ENCODE peak calls at places on chromosomes 7 and 10, in eight cellular contexts. I is stimulated activated CD8-positive, alpha-beta memory T cell treated with anti-CD3 and anti-CD28 coated beads, Interleukin-15, amount 100 ng/mL, for 24 hours; Y is coronary artery; K is NCI-H1930; L is iris pigment epithelial cell; C is AG04450; X is anterior cingulate cortex; Z is T-cell. Q is an unnamed sample.

GRCh38 chr7:132516042-132516840 is 60.0 kb downstream of the PLXNA4 start:
- DNase-seq in I (no peak), Y (no peak), K (no peak), L (peak; percentile 41), C (no peak), X (no peak), Z (no peak), Q (no peak)

GRCh38 chr7:6436385-6436685 is 11.4 kb downstream of the DAGLB start:
- DNase-seq in I (no peak), Y (no peak), K (no peak), L (no peak), C (no peak), X (no peak), Z (no peak), Q (no peak)

GRCh38 chr7:36775061-36775631 is 50.9 kb upstream of the AOAH start:
- DNase-seq in I (no peak), Y (no peak), K (no peak), L (no peak), C (no peak), X (no peak), Z (no peak), Q (no peak)

GRCh38 chr7:133819695-133820094 is 307.4 kb upstream of the LRGUK start:
- DNase-seq in I (no peak), Y (no peak), K (no peak), L (no peak), C (no peak), X (no peak), Z (no peak), Q (no peak)

GRCh38 chr10:37681617-37681999 is 175.8 kb downstream of the ZNF248 start:
- DNase-seq in I (no peak), Y (no peak), K (no peak), L (no peak), C (no peak), X (no peak), Z (no peak), Q (no peak)

GRCh38 chr7:136245327-136246004 is 268.3 kb upstream of the MTPN start:
- DNase-seq in I (no peak), Y (no peak), K (no peak), L (no peak), C (no peak), X (no peak), Z (no peak), Q (no peak)

GRCh38 chr10:124339119-124339807 is 79.5 kb downstream of the OAT start:
- DNase-seq in I (no peak), Y (peak; percentile 49), K (no peak), L (no peak), C (no peak), X (no peak), Z (no peak), Q (no peak)

GRCh38 chr7:131157530-131158243 is 170.0 kb upstream of the MKLN1 start:
- DNase-seq in I (no peak), Y (no peak), K (no peak), L (peak; percentile 91), C (no peak), X (no peak), Z (no peak), Q (peak; percentile 60)

GRCh38 chr10:2798340-2798739 is 269.0 kb upstream of the PFKP start:
- DNase-seq in I (no peak), Y (no peak), K (no peak), L (no peak), C (no peak), X (no peak), Z (no peak), Q (no peak)

GRCh38 chr10:3195706-3196105 is 23.1 kb upstream of the PITRM1 start:
- DNase-seq in I (no peak), Y (no peak), K (no peak), L (no peak), C (no peak), X (no peak), Z (no peak), Q (no peak)

GRCh38 chr10:79063661-79064490 is 4.9 kb upstream of the ZMIZ1 start:
- DNase-seq in I (no peak), Y (no peak), K (no peak), L (no peak), C (no peak), X (no peak), Z (no peak), Q (no peak)

GRCh38 chr7:130334274-130334673 is 10.3 kb upstream of the CPA5 start:
- DNase-seq in I (no peak), Y (no peak), K (no peak), L (peak; percentile 26), C (no peak), X (no peak), Z (no peak), Q (no peak)

GRCh38 chr7:69577221-69577620 is 21.1 kb upstream of the AUTS2 start:
- DNase-seq in I (no peak), Y (no peak), K (no peak), L (no peak), C (no peak), X (no peak), Z (no peak), Q (no peak)

GRCh38 chr7:151695856-151696555 is 176.3 kb upstream of the RHEB start:
- DNase-seq in I (no peak), Y (no peak), K (no peak), L (no peak), C (no peak), X (peak; percentile 25), Z (no peak), Q (no peak)

GRCh38 chr7:44508328-44508990 is 18.0 kb upstream of the NUDCD3 start:
- DNase-seq in I (no peak), Y (no peak), K (no peak), L (no peak), C (no peak), X (no peak), Z (no peak), Q (no peak)

GRCh38 chr10:63204667-63205391 is 71.7 kb downstream of the NRBF2 start:
- DNase-seq in I (no peak), Y (no peak), K (no peak), L (no peak), C (no peak), X (no peak), Z (no peak), Q (no peak)

GRCh38 chr10:47334627-47335026 is 12.4 kb downstream of the GDF2 start:
- DNase-seq in I (no peak), Y (no peak), K (no peak), L (no peak), C (no peak), X (no peak), Z (no peak), Q (no peak)

GRCh38 chr7:121985476-121985875 is 112.5 kb downstream of the PTPRZ1 start:
- DNase-seq in I (no peak), Y (no peak), K (no peak), L (no peak), C (no peak), X (no peak), Z (no peak), Q (no peak)

GRCh38 chr10:113047605-113047962 is 97.5 kb downstream of the TCF7L2 start:
- DNase-seq in I (no peak), Y (no peak), K (no peak), L (peak; percentile 58), C (no peak), X (no peak), Z (no peak), Q (peak; percentile 53)

GRCh38 chr10:58973235-58973595 is 203.2 kb upstream of the PHYHIPL start:
- DNase-seq in I (no peak), Y (no peak), K (no peak), L (no peak), C (no peak), X (no peak), Z (no peak), Q (no peak)

GRCh38 chr10:2222631-2223030 is 485.3 kb upstream of the ADARB2 start:
- DNase-seq in I (no peak), Y (no peak), K (no peak), L (no peak), C (no peak), X (no peak), Z (no peak), Q (no peak)

GRCh38 chr7:158834799-158835784 is 5.8 kb upstream of the ESYT2 start:
- DNase-seq in I (no peak), Y (no peak), K (no peak), L (no peak), C (no peak), X (no peak), Z (no peak), Q (no peak)

GRCh38 chr7:123305840-123306375 is 106.1 kb upstream of the SLC13A1 start:
- DNase-seq in I (no peak), Y (no peak), K (no peak), L (no peak), C (no peak), X (no peak), Z (no peak), Q (no peak)

GRCh38 chr10:61781969-61782403 is 119.3 kb downstream of the CABCOCO1 start:
- DNase-seq in I (no peak), Y (no peak), K (no peak), L (no peak), C (no peak), X (no peak), Z (no peak), Q (no peak)

GRCh38 chr10:48607356-48608278 is 2.7 kb upstream of the ARHGAP22 start:
- DNase-seq in I (no peak), Y (peak; percentile 43), K (no peak), L (no peak), C (no peak), X (no peak), Z (no peak), Q (peak; percentile 23)

GRCh38 chr7:103011650-103012049 is 62.9 kb downstream of the FBXL13 start:
- DNase-seq in I (no peak), Y (no peak), K (no peak), L (no peak), C (no peak), X (no peak), Z (no peak), Q (no peak)

GRCh38 chr10:86103391-86104101 is 263.0 kb downstream of the GRID1 start:
- DNase-seq in I (no peak), Y (peak; percentile 49), K (no peak), L (no peak), C (no peak), X (no peak), Z (no peak), Q (no peak)

GRCh38 chr7:32937344-32938174 is 19.7 kb upstream of the FKBP9 start:
- DNase-seq in I (no peak), Y (no peak), K (no peak), L (peak; percentile 16), C (no peak), X (no peak), Z (no peak), Q (peak; percentile 38)

GRCh38 chr10:133164816-133165555 is 5.0 kb downstream of the KNDC1 start:
- DNase-seq in I (no peak), Y (no peak), K (no peak), L (no peak), C (no peak), X (no peak), Z (no peak), Q (no peak)

GRCh38 chr7:155513543-155514285 is 32.6 kb downstream of the CNPY1 start:
- DNase-seq in I (no peak), Y (no peak), K (no peak), L (no peak), C (no peak), X (no peak), Z (no peak), Q (no peak)

GRCh38 chr7:1235501-1236131 is 2.9 kb downstream of the UNCX start:
- DNase-seq in I (no peak), Y (no peak), K (no peak), L (no peak), C (no peak), X (no peak), Z (no peak), Q (no peak)

GRCh38 chr7:92982928-92983327 is 134.9 kb downstream of the SAMD9 start:
- DNase-seq in I (no peak), Y (no peak), K (no peak), L (no peak), C (no peak), X (no peak), Z (no peak), Q (no peak)

GRCh38 chr10:52864459-52865106 is 92.0 kb upstream of the MBL2 start:
- DNase-seq in I (no peak), Y (no peak), K (no peak), L (peak; percentile 81), C (peak; percentile 97), X (no peak), Z (no peak), Q (no peak)

GRCh38 chr10:4498763-4499251 is 327.2 kb upstream of the AKR1E2 start:
- DNase-seq in I (no peak), Y (no peak), K (no peak), L (peak; percentile 90), C (peak; percentile 75), X (no peak), Z (no peak), Q (no peak)

Q was measured in lung.